ENCODE peak calls at places on chromosomes 6 and 20, in eight cellular contexts. One of them, this sample, is unnamed.

GRCh38 chr6:1820165-1820564 is 210.4 kb downstream of the FOXC1 start:
- DNase-seq in B cell: no peak
- DNase-seq in foreskin fibroblast: no peak
- DNase-seq in cardiac muscle cell: no peak
- DNase-seq in esophagus squamous epithelium: no peak
- DNase-seq in BE2C: no peak
- DNase-seq in epithelial cell of esophagus: no peak
- DNase-seq in AG09319: no peak
- DNase-seq in this sample: peak

GRCh38 chr6:39493717-39494116 is 171.2 kb upstream of the KCNK16 start:
- DNase-seq in cardiac muscle cell: no peak
- DNase-seq in AG09319: no peak
- DNase-seq in BE2C: no peak
- DNase-seq in esophagus squamous epithelium: no peak
- DNase-seq in B cell: no peak
- DNase-seq in epithelial cell of esophagus: no peak
- DNase-seq in foreskin fibroblast: no peak
- DNase-seq in this sample: no peak

GRCh38 chr6:88474720-88475119 is 308.6 kb upstream of the CNR1 start:
- DNase-seq in BE2C: no peak
- DNase-seq in cardiac muscle cell: no peak
- DNase-seq in AG09319: no peak
- DNase-seq in esophagus squamous epithelium: no peak
- DNase-seq in B cell: no peak
- DNase-seq in foreskin fibroblast: no peak
- DNase-seq in epithelial cell of esophagus: no peak
- DNase-seq in this sample: no peak

GRCh38 chr20:2752631-2753455 is 47.6 kb downstream of the CPXM1 start:
- DNase-seq in cardiac muscle cell: peak
- DNase-seq in esophagus squamous epithelium: no peak
- DNase-seq in B cell: peak
- DNase-seq in foreskin fibroblast: peak
- DNase-seq in epithelial cell of esophagus: peak
- DNase-seq in AG09319: no peak
- DNase-seq in BE2C: no peak
- DNase-seq in this sample: no peak

GRCh38 chr6:26555505-26556262 is 17.5 kb downstream of the HMGN4 start:
- DNase-seq in cardiac muscle cell: no peak
- DNase-seq in esophagus squamous epithelium: no peak
- DNase-seq in foreskin fibroblast: no peak
- DNase-seq in AG09319: no peak
- DNase-seq in epithelial cell of esophagus: peak
- DNase-seq in B cell: no peak
- DNase-seq in BE2C: peak
- DNase-seq in this sample: no peak

GRCh38 chr20:40970218-40970617 is 58.4 kb upstream of the TOP1 start:
- DNase-seq in esophagus squamous epithelium: no peak
- DNase-seq in cardiac muscle cell: no peak
- DNase-seq in B cell: no peak
- DNase-seq in AG09319: no peak
- DNase-seq in epithelial cell of esophagus: no peak
- DNase-seq in BE2C: no peak
- DNase-seq in foreskin fibroblast: no peak
- DNase-seq in this sample: no peak

GRCh38 chr20:57417830-57418780 is 26.9 kb downstream of the RBM38 start:
- DNase-seq in AG09319: no peak
- DNase-seq in B cell: no peak
- DNase-seq in foreskin fibroblast: no peak
- DNase-seq in cardiac muscle cell: no peak
- DNase-seq in BE2C: no peak
- DNase-seq in epithelial cell of esophagus: no peak
- DNase-seq in esophagus squamous epithelium: no peak
- DNase-seq in this sample: no peak

GRCh38 chr6:54473328-54473727 is 165.1 kb downstream of the TINAG start:
- DNase-seq in BE2C: no peak
- DNase-seq in epithelial cell of esophagus: peak
- DNase-seq in cardiac muscle cell: no peak
- DNase-seq in B cell: no peak
- DNase-seq in AG09319: no peak
- DNase-seq in esophagus squamous epithelium: no peak
- DNase-seq in foreskin fibroblast: no peak
- DNase-seq in this sample: no peak

GRCh38 chr20:63163596-63164560 is 52.1 kb downstream of the YTHDF1 start:
- DNase-seq in foreskin fibroblast: no peak
- DNase-seq in AG09319: no peak
- DNase-seq in BE2C: no peak
- DNase-seq in epithelial cell of esophagus: no peak
- DNase-seq in B cell: no peak
- DNase-seq in esophagus squamous epithelium: no peak
- DNase-seq in cardiac muscle cell: no peak
- DNase-seq in this sample: no peak

DNA sequence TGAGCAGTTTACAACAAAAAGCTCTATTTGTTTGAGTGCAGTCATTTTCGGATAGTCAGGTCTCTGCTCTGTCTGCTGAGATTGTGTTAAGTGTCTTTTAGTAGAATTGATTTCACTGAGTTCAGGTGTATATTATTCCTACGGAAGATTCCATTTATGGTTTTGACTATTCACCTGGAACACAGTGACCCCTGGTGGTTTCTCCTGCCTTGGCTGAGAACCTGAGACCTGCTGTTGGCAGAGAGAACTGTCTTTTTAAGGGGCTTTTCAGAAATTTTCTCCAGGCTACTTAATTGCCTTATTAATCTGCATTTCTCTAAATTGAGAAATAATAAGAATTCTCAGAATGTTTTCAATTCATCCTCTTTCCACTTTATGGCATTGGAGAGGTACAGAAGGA is 508.0 kb downstream of the TBC1D32 start:
- DNase-seq in AG09319: no peak
- DNase-seq in cardiac muscle cell: peak
- DNase-seq in B cell: no peak
- DNase-seq in foreskin fibroblast: no peak
- DNase-seq in epithelial cell of esophagus: peak
- DNase-seq in esophagus squamous epithelium: no peak
- DNase-seq in BE2C: peak
- DNase-seq in this sample: no peak
- TF ChIP-seq CTCF in AG09319: peak
- TF ChIP-seq CTCF in cardiac muscle cell: peak
- TF ChIP-seq CTCF in B cell: peak
- TF ChIP-seq CTCF in foreskin fibroblast: no peak
- TF ChIP-seq CTCF in epithelial cell of esophagus: peak
- TF ChIP-seq CTCF in esophagus squamous epithelium: peak
- TF ChIP-seq CTCF in BE2C: peak
- TF ChIP-seq CTCF in this sample: peak

DNA sequence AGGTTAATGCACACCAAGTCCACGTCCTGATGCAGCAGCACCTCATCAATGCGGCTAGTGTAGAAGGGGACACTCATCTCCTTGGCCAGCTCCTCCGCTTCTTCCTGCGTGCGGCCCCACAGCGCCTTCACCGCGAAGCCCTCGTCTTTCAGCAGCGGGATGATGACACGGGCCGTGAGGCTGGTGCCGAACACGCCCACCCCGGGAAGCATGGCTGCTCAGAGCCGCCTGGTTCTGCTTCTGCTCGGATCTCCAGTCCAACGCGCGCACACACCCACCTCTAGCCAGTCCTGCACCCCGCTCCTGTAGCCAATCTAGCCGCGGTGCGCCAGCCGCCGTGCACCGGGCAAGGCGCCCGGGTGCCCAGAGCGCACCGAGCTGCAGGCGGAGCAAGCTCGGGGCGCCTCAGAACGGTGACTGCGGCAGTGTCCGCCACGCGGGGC is 700 bp downstream of the GFOD1 start:
- DNase-seq in BE2C: peak
- DNase-seq in epithelial cell of esophagus: peak
- DNase-seq in foreskin fibroblast: peak
- DNase-seq in esophagus squamous epithelium: peak
- DNase-seq in B cell: peak
- DNase-seq in AG09319: no peak
- DNase-seq in cardiac muscle cell: peak
- DNase-seq in this sample: peak
- TF ChIP-seq CTCF in BE2C: no peak
- TF ChIP-seq CTCF in epithelial cell of esophagus: no peak
- TF ChIP-seq CTCF in foreskin fibroblast: no peak
- TF ChIP-seq CTCF in esophagus squamous epithelium: no peak
- TF ChIP-seq CTCF in B cell: no peak
- TF ChIP-seq CTCF in AG09319: no peak
- TF ChIP-seq CTCF in cardiac muscle cell: no peak
- TF ChIP-seq CTCF in this sample: no peak

GRCh38 chr6:166056637-166057036 is 111.0 kb downstream of the TBXT start:
- DNase-seq in B cell: no peak
- DNase-seq in foreskin fibroblast: no peak
- DNase-seq in BE2C: no peak
- DNase-seq in epithelial cell of esophagus: no peak
- DNase-seq in AG09319: no peak
- DNase-seq in esophagus squamous epithelium: no peak
- DNase-seq in cardiac muscle cell: no peak
- DNase-seq in this sample: no peak
- TF ChIP-seq CTCF in B cell: no peak
- TF ChIP-seq CTCF in foreskin fibroblast: no peak
- TF ChIP-seq CTCF in BE2C: no peak
- TF ChIP-seq CTCF in epithelial cell of esophagus: no peak
- TF ChIP-seq CTCF in AG09319: no peak
- TF ChIP-seq CTCF in esophagus squamous epithelium: no peak
- TF ChIP-seq CTCF in cardiac muscle cell: no peak
- TF ChIP-seq CTCF in this sample: no peak

GRCh38 chr6:106119526-106119925 is 33.4 kb downstream of the PRDM1 start:
- DNase-seq in B cell: no peak
- DNase-seq in cardiac muscle cell: no peak
- DNase-seq in BE2C: no peak
- DNase-seq in esophagus squamous epithelium: no peak
- DNase-seq in foreskin fibroblast: no peak
- DNase-seq in epithelial cell of esophagus: peak
- DNase-seq in AG09319: no peak
- DNase-seq in this sample: no peak

GRCh38 chr6:106116125-106116524 is 30.0 kb downstream of the PRDM1 start:
- DNase-seq in AG09319: no peak
- DNase-seq in B cell: no peak
- DNase-seq in cardiac muscle cell: no peak
- DNase-seq in BE2C: no peak
- DNase-seq in esophagus squamous epithelium: no peak
- DNase-seq in foreskin fibroblast: peak
- DNase-seq in epithelial cell of esophagus: peak
- DNase-seq in this sample: no peak

GRCh38 chr6:106115231-106115630 is 29.1 kb downstream of the PRDM1 start:
- DNase-seq in foreskin fibroblast: no peak
- DNase-seq in BE2C: no peak
- DNase-seq in B cell: no peak
- DNase-seq in epithelial cell of esophagus: no peak
- DNase-seq in AG09319: no peak
- DNase-seq in cardiac muscle cell: no peak
- DNase-seq in esophagus squamous epithelium: no peak
- DNase-seq in this sample: no peak

GRCh38 chr6:106118835-106119443 is 32.8 kb downstream of the PRDM1 start:
- DNase-seq in epithelial cell of esophagus: no peak
- DNase-seq in cardiac muscle cell: no peak
- DNase-seq in BE2C: no peak
- DNase-seq in foreskin fibroblast: no peak
- DNase-seq in esophagus squamous epithelium: no peak
- DNase-seq in AG09319: no peak
- DNase-seq in B cell: no peak
- DNase-seq in this sample: no peak

GRCh38 chr6:106117579-106117978 is 31.4 kb downstream of the PRDM1 start:
- DNase-seq in epithelial cell of esophagus: no peak
- DNase-seq in AG09319: no peak
- DNase-seq in foreskin fibroblast: no peak
- DNase-seq in esophagus squamous epithelium: no peak
- DNase-seq in B cell: no peak
- DNase-seq in BE2C: no peak
- DNase-seq in cardiac muscle cell: no peak
- DNase-seq in this sample: no peak
- TF ChIP-seq CTCF in epithelial cell of esophagus: no peak
- TF ChIP-seq CTCF in AG09319: no peak
- TF ChIP-seq CTCF in foreskin fibroblast: no peak
- TF ChIP-seq CTCF in esophagus squamous epithelium: no peak
- TF ChIP-seq CTCF in B cell: no peak
- TF ChIP-seq CTCF in BE2C: no peak
- TF ChIP-seq CTCF in cardiac muscle cell: no peak
- TF ChIP-seq CTCF in this sample: no peak

GRCh38 chr20:59163641-59164530 is at the start of gene ZNF831:
- DNase-seq in foreskin fibroblast: no peak
- DNase-seq in epithelial cell of esophagus: no peak
- DNase-seq in cardiac muscle cell: no peak
- DNase-seq in BE2C: no peak
- DNase-seq in AG09319: no peak
- DNase-seq in B cell: no peak
- DNase-seq in esophagus squamous epithelium: no peak
- DNase-seq in this sample: no peak
- TF ChIP-seq CTCF in foreskin fibroblast: no peak
- TF ChIP-seq CTCF in epithelial cell of esophagus: no peak
- TF ChIP-seq CTCF in cardiac muscle cell: no peak
- TF ChIP-seq CTCF in BE2C: no peak
- TF ChIP-seq CTCF in AG09319: no peak
- TF ChIP-seq CTCF in B cell: no peak
- TF ChIP-seq CTCF in esophagus squamous epithelium: no peak
- TF ChIP-seq CTCF in this sample: no peak

GRCh38 chr6:16168858-16169257 is 40.0 kb downstream of the MYLIP start:
- DNase-seq in cardiac muscle cell: peak
- DNase-seq in foreskin fibroblast: peak
- DNase-seq in epithelial cell of esophagus: no peak
- DNase-seq in B cell: no peak
- DNase-seq in BE2C: peak
- DNase-seq in esophagus squamous epithelium: no peak
- DNase-seq in AG09319: no peak
- DNase-seq in this sample: no peak
- TF ChIP-seq CTCF in cardiac muscle cell: peak
- TF ChIP-seq CTCF in foreskin fibroblast: peak
- TF ChIP-seq CTCF in epithelial cell of esophagus: peak
- TF ChIP-seq CTCF in B cell: peak
- TF ChIP-seq CTCF in BE2C: peak
- TF ChIP-seq CTCF in esophagus squamous epithelium: peak
- TF ChIP-seq CTCF in AG09319: peak
- TF ChIP-seq CTCF in this sample: peak

GRCh38 chr6:73362358-73362757 is at the start of gene KHDC3L:
- DNase-seq in AG09319: no peak
- DNase-seq in B cell: no peak
- DNase-seq in BE2C: no peak
- DNase-seq in cardiac muscle cell: no peak
- DNase-seq in esophagus squamous epithelium: no peak
- DNase-seq in epithelial cell of esophagus: no peak
- DNase-seq in foreskin fibroblast: no peak
- DNase-seq in this sample: no peak
- TF ChIP-seq CTCF in AG09319: no peak
- TF ChIP-seq CTCF in B cell: no peak
- TF ChIP-seq CTCF in BE2C: no peak
- TF ChIP-seq CTCF in cardiac muscle cell: no peak
- TF ChIP-seq CTCF in esophagus squamous epithelium: no peak
- TF ChIP-seq CTCF in epithelial cell of esophagus: no peak
- TF ChIP-seq CTCF in foreskin fibroblast: no peak
- TF ChIP-seq CTCF in this sample: no peak